ENCODE peak calls at places on chromosomes 12 and 14, in six cellular contexts. I is naive thymus-derived CD8-positive, alpha-beta T cell; A is GF-D8; L is HuH-7.5; R is DMS 273 treated with DMSO at 0.1 percent for 48 hours; W is stimulated activated CD4-positive, alpha-beta T cell treated with anti-CD3 and anti-CD28 coated beads, Interleukin-15, amount 100 ng/mL, for 24 hours. F is an unnamed sample.

GRCh38 chr12:105420659-105421240 is 90.3 kb downstream of the C12orf75 start:
- DNase-seq in I (peak), A (no peak), L (peak), R (no peak), W (peak), F (peak)

GRCh38 chr12:109861689-109862314 is 18.5 kb downstream of the GLTP start:
- DNase-seq in I (no peak), A (no peak), L (no peak), R (no peak), W (no peak), F (peak)

GRCh38 chr14:96747006-96747405 is 50.2 kb upstream of the VRK1 start:
- DNase-seq in I (no peak), A (no peak), L (no peak), R (no peak), W (no peak), F (no peak)

GRCh38 chr12:121287267-121287954 is 9.1 kb downstream of the CAMKK2 start:
- DNase-seq in I (no peak), A (no peak), L (no peak), R (no peak), W (no peak), F (peak)

GRCh38 chr14:31229638-31230229 is 22.1 kb upstream of the HECTD1 start:
- DNase-seq in I (no peak), A (peak), L (peak), R (no peak), W (no peak), F (peak)

GRCh38 chr12:112607427-112607826 is 184.1 kb upstream of the RPH3A start:
- DNase-seq in I (no peak), A (no peak), L (no peak), R (no peak), W (no peak), F (no peak)

GRCh38 chr12:67019070-67019469 is 250.1 kb upstream of the CAND1 start:
- DNase-seq in I (no peak), A (no peak), L (no peak), R (no peak), W (no peak), F (peak)

GRCh38 chr14:25049127-25049558 is 804 bp downstream of the STXBP6 start:
- DNase-seq in I (no peak), A (no peak), L (no peak), R (no peak), W (no peak), F (peak)

GRCh38 chr14:52332269-52332668 is 18.2 kb downstream of the PTGER2 start:
- DNase-seq in I (no peak), A (no peak), L (no peak), R (no peak), W (no peak), F (peak)

GRCh38 chr12:53174881-53175491 is 5.5 kb upstream of the ZNF740 start:
- DNase-seq in I (no peak), A (peak), L (peak), R (peak), W (no peak), F (no peak)

GRCh38 chr12:16881986-16882385 is 276.0 kb upstream of the LMO3 start:
- DNase-seq in I (no peak), A (no peak), L (no peak), R (no peak), W (no peak), F (no peak)

GRCh38 chr12:56725723-56726102 is 614 bp upstream of the NACA start:
- DNase-seq in I (no peak), A (no peak), L (no peak), R (no peak), W (no peak), F (no peak)

GRCh38 chr12:85657251-85657650 is 179.0 kb downstream of the RASSF9 start:
- DNase-seq in I (no peak), A (no peak), L (no peak), R (no peak), W (no peak), F (no peak)

GRCh38 chr12:64806593-64806992 is 17.9 kb upstream of the TBC1D30 start:
- DNase-seq in I (no peak), A (no peak), L (no peak), R (no peak), W (no peak), F (peak)

GRCh38 chr12:70994217-70994788 is 73.8 kb upstream of the PTPRR start:
- DNase-seq in I (no peak), A (no peak), L (no peak), R (no peak), W (no peak), F (peak)

GRCh38 chr14:76498536-76498935 is 122.6 kb downstream of the ESRRB start:
- DNase-seq in I (no peak), A (no peak), L (no peak), R (no peak), W (no peak), F (no peak)

GRCh38 chr14:73829526-73830431 is 21.9 kb upstream of the PTGR2 start:
- DNase-seq in I (no peak), A (peak), L (no peak), R (no peak), W (peak), F (peak)

GRCh38 chr12:77830502-77830901 is at the start of gene NAV3:
- DNase-seq in I (no peak), A (no peak), L (no peak), R (no peak), W (no peak), F (peak)

GRCh38 chr12:110906516-110906915 is 13.9 kb downstream of the MYL2 start:
- DNase-seq in I (no peak), A (no peak), L (no peak), R (no peak), W (no peak), F (no peak)

F was measured in choroid plexus epithelial cell.